ENCODE peak calls at places on chromosomes 3 and 15, in nine cellular contexts. C is mucosa of descending colon, T is OCI-LY7, D is T follicular helper cell, Q is hypothalamus, P is kidney glomerular epithelial cell, E is mucosa of gallbladder, X is fibroblast of the conjunctiva, J is NCI-H1436. Z is an unnamed sample.

GRCh38 chr3:14490831-14491230 is 49.3 kb downstream of the GRIP2 start:
- DNase-seq in C (no peak), T (no peak), D (no peak), Q (no peak), P (no peak), E (no peak), X (no peak), J (no peak), Z (no peak)

GRCh38 chr15:52109559-52110451 is 2.8 kb downstream of the BCL2L10 start:
- DNase-seq in C (no peak), T (peak; percentile 14), D (no peak), Q (no peak), P (no peak), E (no peak), X (no peak), J (no peak), Z (no peak)

GRCh38 chr3:56119575-56120349 is 348.5 kb downstream of the ERC2 start:
- DNase-seq in C (peak; percentile 7), T (no peak), D (no peak), Q (no peak), P (no peak), E (peak; percentile 11), X (peak; percentile 78), J (no peak), Z (no peak)

GRCh38 chr15:37093480-37094410 is 6.6 kb downstream of the MEIS2 start:
- DNase-seq in C (no peak), T (no peak), D (no peak), Q (no peak), P (peak; percentile 36), E (no peak), X (no peak), J (no peak), Z (no peak)

GRCh38 chr15:77122576-77122975 is 51.7 kb upstream of the TSPAN3 start:
- DNase-seq in C (no peak), T (no peak), D (no peak), Q (no peak), P (no peak), E (no peak), X (no peak), J (no peak), Z (no peak)

GRCh38 chr15:44775923-44776322 is 39.6 kb downstream of the TRIM69 start:
- DNase-seq in C (peak; percentile 17), T (peak; percentile 14), D (no peak), Q (no peak), P (no peak), E (no peak), X (no peak), J (peak; percentile 59), Z (no peak)

GRCh38 chr3:50515565-50516047 is 12.2 kb upstream of the CACNA2D2 start:
- DNase-seq in C (peak; percentile 14), T (peak; percentile 13), D (no peak), Q (no peak), P (peak; percentile 5), E (no peak), X (no peak), J (no peak), Z (no peak)

GRCh38 chr15:73270366-73271097 is 98.2 kb downstream of the HCN4 start:
- DNase-seq in C (no peak), T (no peak), D (no peak), Q (no peak), P (no peak), E (no peak), X (no peak), J (no peak), Z (no peak)

GRCh38 chr3:62669161-62669560 is 206.1 kb downstream of the CADPS start:
- DNase-seq in C (no peak), T (no peak), D (no peak), Q (no peak), P (no peak), E (no peak), X (no peak), J (no peak), Z (no peak)

GRCh38 chr3:74135808-74136207 is 478.7 kb downstream of the CNTN3 start:
- DNase-seq in C (no peak), T (no peak), D (no peak), Q (no peak), P (no peak), E (no peak), X (no peak), J (no peak), Z (no peak)

GRCh38 chr3:23864954-23865353 is 51.8 kb downstream of the NKIRAS1 start:
- DNase-seq in C (no peak), T (no peak), D (no peak), Q (no peak), P (no peak), E (no peak), X (no peak), J (no peak), Z (no peak)

GRCh38 chr3:80000022-80000421 is 232.2 kb upstream of the ROBO1 start:
- DNase-seq in C (no peak), T (no peak), D (no peak), Q (no peak), P (no peak), E (no peak), X (no peak), J (no peak), Z (no peak)

GRCh38 chr3:124688580-124689454 is 41.4 kb upstream of the UMPS start:
- DNase-seq in C (peak; percentile 93), T (peak; percentile 60), D (peak; percentile 51), Q (peak; percentile 6), P (peak; percentile 69), E (peak; percentile 87), X (peak; percentile 51), J (peak; percentile 60), Z (peak; percentile 56)

GRCh38 chr3:65439641-65440040 is 599.1 kb downstream of the MAGI1 start:
- DNase-seq in C (peak; percentile 65), T (peak; percentile 25), D (no peak), Q (peak; percentile 28), P (peak; percentile 41), E (peak; percentile 37), X (peak; percentile 53), J (no peak), Z (no peak)

GRCh38 chr3:27356976-27357375 is 12.2 kb downstream of the NEK10 start:
- DNase-seq in C (no peak), T (no peak), D (no peak), Q (no peak), P (no peak), E (no peak), X (no peak), J (no peak), Z (no peak)

GRCh38 chr3:78506581-78507195 is 1261.1 kb downstream of the ROBO1 start:
- DNase-seq in C (no peak), T (no peak), D (no peak), Q (no peak), P (peak; percentile 65), E (no peak), X (no peak), J (no peak), Z (no peak)

GRCh38 chr3:50588759-50589433 is 19.6 kb downstream of the HEMK1 start:
- DNase-seq in C (no peak), T (no peak), D (no peak), Q (no peak), P (no peak), E (no peak), X (no peak), J (no peak), Z (no peak)

GRCh38 chr15:101676965-101677364 is 24.8 kb upstream of the TM2D3 start:
- DNase-seq in C (no peak), T (no peak), D (no peak), Q (no peak), P (no peak), E (no peak), X (peak; percentile 33), J (no peak), Z (no peak)

GRCh38 chr15:82571722-82572222 is 31.5 kb upstream of the RPS17 start:
- DNase-seq in C (peak; percentile 34), T (no peak), D (no peak), Q (peak; percentile 57), P (peak; percentile 17), E (peak; percentile 51), X (peak; percentile 34), J (peak; percentile 22), Z (no peak)

GRCh38 chr15:23759964-23760363 is 72.9 kb upstream of the NDN start:
- DNase-seq in C (peak; percentile 15), T (no peak), D (no peak), Q (no peak), P (no peak), E (no peak), X (no peak), J (peak; percentile 32), Z (no peak)

GRCh38 chr15:28060005-28060404 is 39.1 kb downstream of the OCA2 start:
- DNase-seq in C (no peak), T (no peak), D (no peak), Q (no peak), P (no peak), E (no peak), X (no peak), J (no peak), Z (no peak)

GRCh38 chr3:33360136-33360825 is 79.9 kb downstream of the UBP1 start:
- DNase-seq in C (no peak), T (no peak), D (no peak), Q (no peak), P (peak; percentile 67), E (no peak), X (peak; percentile 24), J (no peak), Z (no peak)

GRCh38 chr3:187265461-187265955 is 26.0 kb downstream of the MASP1 start:
- DNase-seq in C (no peak), T (no peak), D (no peak), Q (no peak), P (no peak), E (no peak), X (no peak), J (no peak), Z (no peak)

GRCh38 chr3:111246967-111247760 is 175.5 kb downstream of the NECTIN3 start:
- DNase-seq in C (no peak), T (no peak), D (no peak), Q (no peak), P (peak; percentile 33), E (no peak), X (peak; percentile 21), J (no peak), Z (no peak)

GRCh38 chr3:8741581-8742355 is 8.2 kb downstream of the CAV3 start:
- DNase-seq in C (no peak), T (no peak), D (no peak), Q (no peak), P (peak; percentile 81), E (no peak), X (peak; percentile 34), J (no peak), Z (no peak)

GRCh38 chr15:65846120-65846519 is 23.2 kb upstream of the RAB11A start:
- DNase-seq in C (no peak), T (no peak), D (no peak), Q (no peak), P (peak; percentile 28), E (no peak), X (no peak), J (no peak), Z (no peak)

GRCh38 chr15:41848595-41848994 is 9.9 kb downstream of the PLA2G4B start:
- DNase-seq in C (no peak), T (no peak), D (no peak), Q (no peak), P (no peak), E (no peak), X (no peak), J (no peak), Z (no peak)

GRCh38 chr15:32003558-32003957 is 26.8 kb upstream of the CHRNA7 start:
- DNase-seq in C (no peak), T (no peak), D (no peak), Q (no peak), P (no peak), E (no peak), X (no peak), J (no peak), Z (no peak)

GRCh38 chr15:69794643-69795461 is 302.9 kb downstream of the TLE3 start:
- DNase-seq in C (no peak), T (no peak), D (no peak), Q (no peak), P (peak; percentile 41), E (no peak), X (no peak), J (no peak), Z (no peak)

GRCh38 chr15:55627730-55628368 is 39.7 kb upstream of the PYGO1 start:
- DNase-seq in C (no peak), T (no peak), D (no peak), Q (no peak), P (peak; percentile 68), E (no peak), X (peak; percentile 85), J (no peak), Z (no peak)

GRCh38 chr3:22189616-22190015 is 438.6 kb upstream of the ZNF385D start:
- DNase-seq in C (no peak), T (no peak), D (no peak), Q (no peak), P (no peak), E (no peak), X (no peak), J (no peak), Z (no peak)

Z was measured in activated CD4-positive, alpha-beta T cell treated with anti-CD3 and anti-CD28 coated beads, Interleukin-2, amount 50 U/mL, for 4 hours.